ENCODE peak calls at places on chromosome 18, in five cellular contexts. U is GM12878, V is K562, R is HepG2, I is H1. D is an unnamed sample.

GRCh38 chr18:12304351-12305210 is 3.5 kb upstream of the TUBB6 start:
- DNase-seq in U (no peak), V (no peak), R (no peak), I (no peak), D (no peak)

GRCh38 chr18:54684786-54685185 is 93.7 kb downstream of the DYNAP start:
- DNase-seq in U (no peak), V (peak; percentile 6), R (no peak), I (no peak), D (no peak)

GRCh38 chr18:79962835-79963657 is 1.4 kb upstream of the HSBP1L1 start:
- DNase-seq in U (peak; percentile 84), V (no peak), R (no peak), I (no peak), D (no peak)

GRCh38 chr18:62183578-62184195 is 3.2 kb downstream of the PIGN start:
- DNase-seq in U (no peak), V (peak; percentile 21), R (peak; percentile 44), I (no peak), D (peak; percentile 55)

GRCh38 chr18:7577706-7578105 is 10.6 kb downstream of the PTPRM start:
- DNase-seq in U (no peak), V (no peak), R (peak; percentile 66), I (peak; percentile 73), D (no peak)

GRCh38 chr18:62494764-62495163 is 28.1 kb upstream of the ZCCHC2 start:
- DNase-seq in U (no peak), V (no peak), R (no peak), I (no peak), D (no peak)

GRCh38 chr18:12694032-12694431 is 8.5 kb downstream of the CEP76 start:
- DNase-seq in U (no peak), V (no peak), R (peak; percentile 55), I (no peak), D (no peak)

GRCh38 chr18:66136039-66136438 is 385.2 kb downstream of the CDH7 start:
- DNase-seq in U (no peak), V (no peak), R (no peak), I (peak; percentile 43), D (no peak)

GRCh38 chr18:74499633-74500032 is 3.5 kb downstream of the CNDP2 start:
- DNase-seq in U (peak; percentile 37), V (peak; percentile 68), R (no peak), I (no peak), D (no peak)

GRCh38 chr18:79930020-79930642 is 21.3 kb downstream of the SLC66A2 start:
- DNase-seq in U (no peak), V (no peak), R (no peak), I (no peak), D (no peak)

GRCh38 chr18:37554399-37554787 is 11.2 kb downstream of the CELF4 start:
- DNase-seq in U (no peak), V (no peak), R (no peak), I (peak; percentile 41), D (no peak)

GRCh38 chr18:1774261-1774660 is 797.0 kb downstream of the METTL4 start:
- DNase-seq in U (no peak), V (no peak), R (peak; percentile 16), I (no peak), D (no peak)

GRCh38 chr18:44740000-44740399 is 59.3 kb downstream of the SETBP1 start:
- DNase-seq in U (no peak), V (no peak), R (no peak), I (no peak), D (no peak)

GRCh38 chr18:26181343-26181826 is 44.9 kb upstream of the TAF4B start:
- DNase-seq in U (peak; percentile 51), V (no peak), R (no peak), I (no peak), D (no peak)

GRCh38 chr18:7177131-7177744 is 53.7 kb upstream of the LRRC30 start:
- DNase-seq in U (no peak), V (peak; percentile 63), R (peak; percentile 45), I (no peak), D (no peak)

GRCh38 chr18:362914-363295 is 95.1 kb upstream of the THOC1 start:
- DNase-seq in U (no peak), V (no peak), R (peak; percentile 7), I (no peak), D (no peak)

GRCh38 chr18:63065172-63065571 is 254.4 kb downstream of the BCL2 start:
- DNase-seq in U (no peak), V (no peak), R (no peak), I (no peak), D (no peak)

GRCh38 chr18:80171190-80171872 is 62.3 kb downstream of the ADNP2 start:
- DNase-seq in U (no peak), V (peak; percentile 70), R (no peak), I (no peak), D (no peak)

GRCh38 chr18:11661430-11661829 is 27.6 kb upstream of the GNAL start:
- DNase-seq in U (no peak), V (no peak), R (no peak), I (no peak), D (no peak)

GRCh38 chr18:22983175-22983574 is 50.0 kb downstream of the RBBP8 start:
- DNase-seq in U (no peak), V (peak; percentile 19), R (peak; percentile 30), I (no peak), D (peak; percentile 24)

GRCh38 chr18:44156816-44157215 is 523.9 kb upstream of the SETBP1 start:
- DNase-seq in U (no peak), V (no peak), R (no peak), I (no peak), D (no peak)

GRCh38 chr18:25299426-25299825 is 52.5 kb downstream of the ZNF521 start:
- DNase-seq in U (no peak), V (no peak), R (no peak), I (no peak), D (no peak)

GRCh38 chr18:79457239-79457638 is 61.5 kb downstream of the NFATC1 start:
- DNase-seq in U (no peak), V (no peak), R (no peak), I (no peak), D (no peak)

GRCh38 chr18:58965291-58965929 is 100.7 kb downstream of the ZNF532 start:
- DNase-seq in U (no peak), V (no peak), R (no peak), I (no peak), D (no peak)

GRCh38 chr18:3449702-3450357 is at the start of gene TGIF1:
- DNase-seq in U (no peak), V (peak; percentile 85), R (peak; percentile 63), I (no peak), D (peak; percentile 70)

GRCh38 chr18:13004316-13004879 is 13.2 kb downstream of the CEP192 start:
- DNase-seq in U (no peak), V (no peak), R (no peak), I (no peak), D (no peak)

GRCh38 chr18:45528712-45529336 is 86.5 kb upstream of the SLC14A2 start:
- DNase-seq in U (no peak), V (no peak), R (no peak), I (no peak), D (no peak)

GRCh38 chr18:75129717-75130477 is 79.0 kb downstream of the PTGR3 start:
- DNase-seq in U (no peak), V (no peak), R (no peak), I (no peak), D (no peak)

GRCh38 chr18:39453882-39454281 is 1888.3 kb upstream of the CELF4 start:
- DNase-seq in U (no peak), V (no peak), R (peak; percentile 30), I (no peak), D (no peak)

GRCh38 chr18:75216926-75217303 is 6.3 kb downstream of the TSHZ1 start:
- DNase-seq in U (no peak), V (no peak), R (no peak), I (no peak), D (no peak)

GRCh38 chr18:45295388-45295787 is 319.9 kb upstream of the SLC14A2 start:
- DNase-seq in U (no peak), V (no peak), R (no peak), I (no peak), D (no peak)

GRCh38 chr18:49241852-49242251 is 218.6 kb downstream of the DYM start:
- DNase-seq in U (no peak), V (no peak), R (no peak), I (no peak), D (no peak)
- TF ChIP-seq SRF in U (no peak), V (no peak), R (no peak), I (no peak), D (no peak)

GRCh38 chr18:47260138-47260923 is 8.9 kb upstream of the SKOR2 start:
- DNase-seq in U (no peak), V (peak; percentile 32), R (peak; percentile 5), I (no peak), D (no peak)
- TF ChIP-seq SRF in U (no peak), V (no peak), R (no peak), I (no peak), D (no peak)

DNA sequence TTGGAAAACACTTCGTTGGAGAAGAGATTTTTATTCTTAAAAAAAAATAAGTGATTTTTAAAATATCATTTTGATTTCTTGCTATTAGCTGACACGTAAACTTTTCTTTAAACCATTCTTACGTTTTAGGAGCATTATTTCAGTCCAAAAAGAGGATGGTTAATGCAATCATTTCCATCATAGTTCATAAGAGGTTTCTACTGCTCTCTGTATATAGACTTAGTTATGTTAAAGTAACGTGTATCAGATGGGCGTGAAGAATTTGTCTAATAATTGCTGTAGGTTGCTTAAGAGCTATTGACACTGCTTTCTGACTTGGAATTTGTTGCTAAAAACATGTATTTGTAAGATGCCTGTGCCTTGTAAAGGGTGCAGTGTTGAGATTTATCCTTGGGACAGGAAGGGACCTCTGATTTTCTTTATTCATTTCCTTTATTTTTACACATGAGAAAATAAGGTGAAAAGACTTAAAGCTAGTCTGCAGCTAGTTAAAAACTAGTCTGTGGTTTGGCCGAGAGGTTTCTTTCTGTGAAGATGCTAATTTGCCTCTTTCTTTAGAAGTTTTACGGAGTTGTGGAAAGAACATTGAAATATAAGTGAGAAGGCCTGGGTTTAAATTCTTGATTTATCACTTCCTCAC is 2.9 kb downstream of the ANKRD12 start:
- DNase-seq in U (no peak), V (no peak), R (no peak), I (no peak), D (no peak)
- TF ChIP-seq SRF in U (no peak), V (no peak), R (no peak), I (no peak), D (no peak)

GRCh38 chr18:36493349-36494281 is 196.1 kb downstream of the FHOD3 start:
- DNase-seq in U (no peak), V (no peak), R (peak; percentile 58), I (no peak), D (no peak)
- TF ChIP-seq SRF in U (no peak), V (no peak), R (no peak), I (no peak), D (no peak)

D was measured in HCT116.